ENCODE peak calls at places on chromosomes 4 and X, in ten cellular contexts. S is Peyer's patch, O is ovary, R is suprapubic skin, B is IMR-90, Y is transverse colon, D is stomach, G is uterus, K is heart left ventricle, E is body of pancreas. L is an unnamed sample.

GRCh38 chr4:7786517-7786916 is 153.1 kb downstream of the AFAP1 start:
- DNase-seq in D (no peak), K (no peak), R (no peak), Y (no peak), B (no peak), G (no peak), S (no peak), O (no peak), E (no peak), L (no peak)

GRCh38 chr4:187396106-187396505 is 599.5 kb upstream of the ZFP42 start:
- DNase-seq in Y (no peak), O (no peak), K (no peak), R (no peak), G (no peak), B (no peak), E (no peak), S (no peak), D (no peak), L (no peak)

GRCh38 chr4:123110147-123110546 is 187.8 kb upstream of the NUDT6 start:
- DNase-seq in R (no peak), S (no peak), K (no peak), B (peak; percentile 11), E (no peak), D (no peak), G (no peak), O (no peak), Y (no peak), L (no peak)

GRCh38 chr4:83139514-83140156 is 25.1 kb upstream of the PLAC8 start:
- DNase-seq in E (no peak), K (no peak), G (no peak), R (no peak), B (no peak), S (no peak), Y (peak; percentile 25), O (no peak), D (no peak), L (no peak)

GRCh38 chr4:1534076-1534872 is 128.0 kb upstream of the NKX1-1 start:
- DNase-seq in S (no peak), R (no peak), K (no peak), D (no peak), E (no peak), B (no peak), O (no peak), G (no peak), Y (no peak), L (no peak)

GRCh38 chrX:41522071-41522470 is 74.9 kb downstream of the NYX start:
- DNase-seq in E (no peak), B (no peak), K (no peak), Y (no peak), R (no peak), D (no peak), S (no peak), O (no peak), G (no peak), L (peak; percentile 12)

GRCh38 chr4:108559911-108560310 is 60.5 kb upstream of the RPL34 start:
- DNase-seq in G (no peak), O (no peak), S (no peak), R (no peak), E (no peak), K (no peak), D (no peak), Y (no peak), B (no peak), L (no peak)

GRCh38 chr4:113809313-113809712 is 47.8 kb upstream of the CAMK2D start:
- DNase-seq in G (peak; percentile 14), E (no peak), O (no peak), K (peak; percentile 15), D (no peak), R (no peak), Y (peak; percentile 12), B (no peak), S (no peak), L (no peak)

GRCh38 chr4:4574792-4575191 is 32.9 kb upstream of the STX18 start:
- DNase-seq in O (peak; percentile 74), S (peak; percentile 18), K (peak; percentile 54), R (no peak), Y (peak; percentile 47), B (peak; percentile 72), G (peak; percentile 50), D (no peak), E (peak; percentile 38), L (peak; percentile 68)

GRCh38 chrX:154097003-154097596 is 417 bp downstream of the MECP2 start:
- DNase-seq in O (peak; percentile 78), B (peak; percentile 51), R (peak; percentile 77), S (peak; percentile 70), K (peak; percentile 77), G (peak; percentile 76), E (peak; percentile 55), Y (peak; percentile 69), D (peak; percentile 65), L (peak; percentile 62)

GRCh38 chr4:8618961-8619720 is 26.6 kb downstream of the CPZ start:
- DNase-seq in D (no peak), E (no peak), R (no peak), Y (no peak), S (no peak), B (no peak), K (no peak), G (no peak), O (peak; percentile 12), L (no peak)

GRCh38 chr4:27616166-27616565 is 755.5 kb downstream of the STIM2 start:
- DNase-seq in D (no peak), G (no peak), R (no peak), K (no peak), O (no peak), E (no peak), S (no peak), Y (no peak), B (no peak), L (no peak)

GRCh38 chr4:167587361-167587760 is 353.1 kb upstream of the SPOCK3 start:
- DNase-seq in O (no peak), G (no peak), B (no peak), D (no peak), K (no peak), Y (no peak), R (no peak), E (no peak), S (no peak), L (no peak)

GRCh38 chr4:98377626-98378025 is 116.4 kb downstream of the RAP1GDS1 start:
- DNase-seq in S (no peak), G (no peak), K (no peak), O (no peak), D (no peak), B (peak; percentile 70), E (no peak), R (no peak), Y (no peak), L (no peak)

GRCh38 chr4:153725070-153725810 is 34.6 kb downstream of the RNF175 start:
- DNase-seq in O (no peak), S (no peak), E (no peak), G (no peak), B (no peak), R (no peak), K (no peak), D (no peak), Y (no peak), L (no peak)

GRCh38 chr4:153728151-153728550 is 31.7 kb downstream of the RNF175 start:
- DNase-seq in D (no peak), E (no peak), B (no peak), S (no peak), G (no peak), O (no peak), Y (no peak), R (no peak), K (no peak), L (no peak)

GRCh38 chr4:153724606-153725005 is 35.2 kb downstream of the RNF175 start:
- DNase-seq in R (no peak), S (no peak), G (no peak), Y (no peak), E (no peak), B (no peak), O (no peak), D (no peak), K (no peak), L (no peak)

GRCh38 chr4:153728660-153729059 is 31.2 kb downstream of the RNF175 start:
- DNase-seq in R (no peak), Y (no peak), O (no peak), S (no peak), B (no peak), E (no peak), D (no peak), G (no peak), K (no peak), L (no peak)

DNA sequence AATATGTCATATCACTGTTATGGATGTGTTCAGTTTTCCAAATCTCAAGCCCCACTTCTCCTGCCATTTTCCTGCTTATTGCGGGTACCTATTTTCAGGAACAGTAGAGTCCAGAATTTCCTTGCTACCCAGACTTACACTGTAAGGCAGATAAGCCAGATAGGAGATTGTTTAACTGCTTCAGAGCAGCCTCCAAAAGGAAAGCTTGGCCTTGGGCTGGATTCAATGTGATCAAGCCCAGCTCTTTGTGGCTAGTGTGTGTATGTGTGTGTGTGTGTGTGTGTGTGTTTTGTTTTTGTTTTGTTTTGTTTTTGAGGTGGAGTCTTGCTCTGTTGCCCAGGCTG is 34.0 kb downstream of the RNF175 start:
- DNase-seq in G (no peak), K (no peak), R (no peak), O (no peak), S (no peak), Y (no peak), B (no peak), E (no peak), D (no peak), L (no peak)
- H3K4me1 ChIP-seq in G (no peaks in the 10 kb centered on the region), K (no peaks in the 10 kb centered on the region), R (no peaks in the 10 kb centered on the region), O (no peaks in the 10 kb centered on the region), S (no peaks in the 10 kb centered on the region), Y (no peaks in the 10 kb centered on the region), B (no peaks in the 10 kb centered on the region), E (no peaks in the 10 kb centered on the region), D (no peaks in the 10 kb centered on the region), L (no peaks in the 10 kb centered on the region)

GRCh38 chrX:38327007-38327774 is at the start of gene RPGR:
- DNase-seq in G (peak; percentile 93), D (peak; percentile 93), Y (peak; percentile 95), S (peak; percentile 91), E (peak; percentile 94), O (peak; percentile 89), R (peak; percentile 95), K (peak; percentile 92), B (peak; percentile 91), L (peak; percentile 92)
- TF ChIP-seq POLR2A in G (peak; percentile 70), D (no peak), Y (peak; percentile 66), S (no peak), E (peak; percentile 78), O (peak; percentile 67), R (no peak), K (no peak), B (peak; percentile 53), L (no peak)

GRCh38 chr4:85777908-85778808 is 303.2 kb downstream of the ARHGAP24 start:
- DNase-seq in D (no peak), B (no peak), G (no peak), E (no peak), K (no peak), Y (no peak), S (no peak), O (no peak), R (no peak), L (no peak)
- H3K27ac ChIP-seq in D (peak overlapping the region; percentile 68), B (peak overlapping the region; percentile 95), G (peak overlapping the region; percentile 80), E (peak overlapping the region; percentile 9), K (peak overlapping the region; percentile 48), Y (peak overlapping the region; percentile 64), S (peak overlapping the region; percentile 67), O (no peak overlapping the region), R (peak overlapping the region; percentile 57), L (peak overlapping the region; percentile 35)

DNA sequence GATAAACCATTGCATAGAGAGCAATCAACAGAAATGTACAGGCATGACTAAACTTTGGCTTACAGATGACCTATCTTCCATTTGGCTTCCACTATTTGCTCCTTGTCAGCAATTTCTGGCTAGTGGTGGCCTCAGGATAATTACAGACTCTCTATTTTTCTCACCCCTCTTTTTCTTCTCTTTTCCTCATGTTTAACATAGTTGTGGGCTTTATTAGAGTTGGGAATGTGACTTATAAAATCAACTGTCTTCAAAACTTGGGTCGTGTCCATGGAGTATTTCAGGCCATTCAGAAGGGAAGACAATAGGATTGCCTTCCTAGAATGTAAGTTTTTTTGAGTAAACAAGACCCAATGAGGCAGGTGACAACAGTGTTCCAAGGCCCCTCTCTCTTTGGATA is 236.2 kb downstream of the FRAS1 start:
- DNase-seq in O (no peak), B (peak; percentile 8), Y (no peak), G (no peak), K (no peak), D (no peak), R (no peak), S (no peak), E (no peak), L (no peak)
- H3K4me1 ChIP-seq in O (no peaks in the 10 kb centered on the region), B (peaks cover 7% of the 10 kb centered on the region), Y (no peaks in the 10 kb centered on the region), G (no peaks in the 10 kb centered on the region), K (no peaks in the 10 kb centered on the region), D (no peaks in the 10 kb centered on the region), R (peaks cover 27% of the 10 kb centered on the region), S (no peaks in the 10 kb centered on the region), E (no peaks in the 10 kb centered on the region), L (peaks cover 6% of the 10 kb centered on the region)

L was measured in prostate gland.